ENCODE peak calls at places on chromosomes 12 and 14, in seven cellular contexts. T, R, Q, Y, L, D and V are unnamed samples.

GRCh38 chr14:67526676-67527459 is 6.2 kb upstream of the PLEKHH1 start:
- DNase-seq in T (peak; percentile 62), R (peak; percentile 59), Q (peak; percentile 13), Y (peak; percentile 43), L (peak; percentile 49), D (peak; percentile 66), V (peak; percentile 63)

GRCh38 chr14:78446807-78447206 is 276.6 kb downstream of the NRXN3 start:
- DNase-seq in T (no peak), R (no peak), Q (no peak), Y (no peak), L (no peak), D (no peak), V (peak; percentile 7)

GRCh38 chr12:106282457-106283097 is 20.0 kb upstream of the TCP11L2 start:
- DNase-seq in T (peak; percentile 30), R (peak; percentile 67), Q (no peak), Y (peak; percentile 97), L (peak; percentile 71), D (peak; percentile 57), V (peak; percentile 72)

GRCh38 chr14:100261621-100262020 is 22.7 kb downstream of the YY1 start:
- DNase-seq in T (no peak), R (no peak), Q (no peak), Y (no peak), L (no peak), D (no peak), V (no peak)

GRCh38 chr12:99600388-99600787 is 47.2 kb upstream of the GARIN6 start:
- DNase-seq in T (no peak), R (no peak), Q (peak; percentile 37), Y (no peak), L (no peak), D (no peak), V (no peak)

GRCh38 chr12:93918262-93918661 is 230.1 kb upstream of the PLXNC1 start:
- DNase-seq in T (no peak), R (no peak), Q (no peak), Y (no peak), L (no peak), D (no peak), V (no peak)

GRCh38 chr12:42568952-42569916 is 20.3 kb downstream of the PRICKLE1 start:
- DNase-seq in T (no peak), R (peak; percentile 49), Q (peak; percentile 38), Y (peak; percentile 30), L (no peak), D (no peak), V (no peak)

GRCh38 chr12:93894391-93895095 is 217.4 kb downstream of the CRADD start:
- DNase-seq in T (no peak), R (no peak), Q (no peak), Y (no peak), L (no peak), D (peak; percentile 37), V (no peak)

GRCh38 chr12:10184261-10184843 is 5.5 kb downstream of the TMEM52B start:
- DNase-seq in T (no peak), R (no peak), Q (no peak), Y (no peak), L (no peak), D (no peak), V (no peak)

GRCh38 chr14:75493580-75494130 is 28.6 kb upstream of the BATF start:
- DNase-seq in T (no peak), R (no peak), Q (no peak), Y (no peak), L (no peak), D (no peak), V (no peak)

GRCh38 chr14:95524706-95525512 is 8.5 kb upstream of the SYNE3 start:
- DNase-seq in T (no peak), R (peak; percentile 41), Q (no peak), Y (peak; percentile 95), L (no peak), D (no peak), V (no peak)

GRCh38 chr12:50637870-50638481 is 125.9 kb upstream of the ATF1 start:
- DNase-seq in T (no peak), R (no peak), Q (no peak), Y (peak; percentile 40), L (no peak), D (no peak), V (peak; percentile 35)

GRCh38 chr12:116381744-116382455 is 104.4 kb upstream of the MED13L start:
- DNase-seq in T (peak; percentile 58), R (no peak), Q (no peak), Y (no peak), L (no peak), D (peak; percentile 65), V (no peak)

GRCh38 chr14:65502676-65503124 is 90.2 kb downstream of the FUT8 start:
- DNase-seq in T (no peak), R (peak; percentile 3), Q (peak; percentile 62), Y (no peak), L (no peak), D (no peak), V (no peak)

GRCh38 chr14:49607583-49607982 is 8.8 kb downstream of the LRR1 start:
- DNase-seq in T (no peak), R (no peak), Q (no peak), Y (no peak), L (no peak), D (no peak), V (no peak)

GRCh38 chr12:82818276-82819035 is 131.8 kb downstream of the TMTC2 start:
- DNase-seq in T (no peak), R (no peak), Q (no peak), Y (no peak), L (no peak), D (no peak), V (no peak)

GRCh38 chr14:75295061-75295461 is 16.4 kb downstream of the FOS start:
- DNase-seq in T (peak; percentile 50), R (no peak), Q (no peak), Y (no peak), L (peak; percentile 65), D (peak; percentile 65), V (peak; percentile 39)

GRCh38 chr12:129150721-129151120 is 297.4 kb downstream of the GLT1D1 start:
- DNase-seq in T (no peak), R (no peak), Q (no peak), Y (no peak), L (no peak), D (no peak), V (no peak)

DNA sequence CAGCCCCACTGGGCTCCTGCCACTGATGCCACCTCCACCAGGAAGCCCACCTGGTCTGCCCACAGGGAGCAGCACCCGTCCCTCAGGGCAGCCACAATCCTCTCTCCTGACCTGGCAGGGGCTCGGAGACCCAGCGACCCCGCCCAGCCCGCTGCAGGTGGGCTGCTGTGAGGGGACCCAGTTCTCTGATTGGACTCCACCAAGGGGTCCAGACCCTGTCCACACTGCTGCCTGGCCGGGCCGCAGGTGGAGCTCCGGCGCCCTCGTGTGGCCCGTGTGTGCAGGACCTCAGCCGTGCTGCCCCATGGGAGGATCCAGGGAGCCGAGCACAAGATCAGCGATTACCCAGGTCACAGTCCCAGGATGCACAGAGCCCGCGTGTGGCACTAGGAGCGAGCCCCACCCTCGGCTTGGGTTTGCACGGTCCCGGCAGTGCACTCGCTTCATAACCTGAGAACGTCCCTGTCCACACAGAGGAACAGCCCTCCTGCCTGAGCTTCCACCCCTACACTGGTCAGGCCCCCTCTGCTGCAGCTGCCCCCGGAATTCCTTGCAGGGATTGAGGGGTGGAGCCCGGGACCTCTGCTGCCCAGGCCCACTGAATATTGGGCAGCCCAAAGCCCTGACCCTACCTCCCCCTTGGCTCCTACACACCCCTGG is 35.4 kb upstream of the TMEM179 start:
- DNase-seq in T (peak; percentile 88), R (peak; percentile 27), Q (no peak), Y (peak; percentile 32), L (peak; percentile 81), D (peak; percentile 93), V (peak; percentile 90)
- TF ChIP-seq SP1 in T (no peak), R (no peak), Q (no peak), Y (peak; percentile 27), L (no peak), D (no peak), V (no peak)

GRCh38 chr14:31921741-31922140 is 155.4 kb upstream of the ARHGAP5 start:
- DNase-seq in T (no peak), R (no peak), Q (no peak), Y (no peak), L (no peak), D (no peak), V (no peak)

GRCh38 chr14:31926652-31927347 is 150.3 kb upstream of the ARHGAP5 start:
- DNase-seq in T (no peak), R (no peak), Q (no peak), Y (peak; percentile 46), L (no peak), D (no peak), V (no peak)

GRCh38 chr14:31927348-31927826 is 149.7 kb upstream of the ARHGAP5 start:
- DNase-seq in T (no peak), R (no peak), Q (no peak), Y (peak; percentile 44), L (no peak), D (no peak), V (peak; percentile 32)

GRCh38 chr14:31930070-31930469 is 147.0 kb upstream of the ARHGAP5 start:
- DNase-seq in T (no peak), R (no peak), Q (no peak), Y (no peak), L (no peak), D (no peak), V (no peak)

DNA sequence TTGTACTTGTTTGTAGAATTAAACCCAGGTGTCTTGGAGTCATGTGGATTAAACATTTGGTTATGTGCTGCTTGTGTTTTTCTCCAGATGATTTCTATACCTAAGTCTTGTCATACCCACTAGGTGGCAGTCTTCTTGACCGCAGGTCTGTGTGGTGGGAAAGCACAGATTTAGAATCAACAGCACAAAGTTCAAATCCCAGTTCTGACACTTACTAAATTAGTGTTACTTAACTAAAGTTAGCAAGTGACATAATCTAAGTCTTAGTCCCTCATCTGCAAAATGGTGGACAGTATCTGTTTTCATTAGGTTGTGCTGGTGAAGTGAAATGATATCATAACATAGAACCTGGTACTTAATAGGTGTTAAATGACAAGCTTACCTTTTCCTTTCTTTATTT is 151.0 kb upstream of the ARHGAP5 start:
- DNase-seq in T (no peak), R (peak; percentile 54), Q (no peak), Y (peak; percentile 87), L (peak; percentile 29), D (no peak), V (peak; percentile 58)
- TF ChIP-seq SP1 in T (no peak), R (no peak), Q (no peak), Y (no peak), L (no peak), D (no peak), V (no peak)

GRCh38 chr14:50797250-50798047 is 33.5 kb downstream of the NIN start:
- DNase-seq in T (no peak), R (no peak), Q (no peak), Y (no peak), L (no peak), D (no peak), V (no peak)
- TF ChIP-seq SP1 in T (no peak), R (no peak), Q (no peak), Y (no peak), L (no peak), D (no peak), V (no peak)

DNA sequence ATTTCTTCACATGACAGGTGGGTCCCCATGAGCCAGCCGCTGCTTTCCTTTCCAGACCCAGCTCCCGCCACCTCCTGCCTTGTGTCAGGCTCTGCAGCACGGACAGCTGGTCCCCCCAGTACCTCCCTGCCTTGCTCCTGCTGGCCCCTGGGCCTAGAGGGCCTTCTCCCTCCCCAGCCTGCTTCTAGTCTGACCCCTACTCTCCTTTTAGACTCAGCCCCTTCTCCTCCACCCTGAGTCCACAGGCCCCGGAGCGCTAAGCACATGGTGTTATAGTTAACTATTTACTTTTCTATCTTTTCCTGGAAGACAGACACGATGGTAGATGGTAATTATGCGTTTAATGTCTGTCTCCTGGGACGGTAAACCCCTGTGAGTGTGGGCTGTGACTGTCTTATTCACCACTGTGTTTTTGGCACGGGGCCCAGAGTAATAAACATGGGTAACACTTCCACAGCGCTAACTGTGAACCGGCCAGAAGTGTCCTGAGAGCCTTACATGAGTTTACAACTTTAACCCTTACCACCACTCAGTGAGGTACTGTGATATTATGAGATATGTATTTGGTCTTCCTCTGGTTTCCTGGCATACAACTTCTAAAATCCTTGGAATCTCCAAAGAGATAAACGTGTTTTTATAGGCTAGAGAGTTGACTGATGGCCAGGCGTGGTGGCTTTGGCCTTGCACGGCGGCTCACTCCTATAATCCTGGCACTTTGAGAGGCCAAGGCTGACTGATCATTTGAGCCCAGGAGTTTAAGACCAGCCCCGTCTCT is 41.2 kb downstream of the DGLUCY start:
- DNase-seq in T (no peak), R (peak; percentile 29), Q (no peak), Y (no peak), L (no peak), D (no peak), V (peak; percentile 56)
- TF ChIP-seq SP1 in T (no peak), R (no peak), Q (no peak), Y (no peak), L (no peak), D (no peak), V (no peak)